ENCODE peak calls at places on chromosomes 13 and 19, in six cellular contexts. One of them, this sample, is unnamed. For H3K4me1 and H3K36me3, the result is how much of the 10 kb centered on the place peaks cover.

GRCh38 chr13:54185101-54185500 is 1156.5 kb downstream of the OLFM4 start:
- DNase-seq in fibroblast of lung: no peak
- DNase-seq in PC-3: no peak
- DNase-seq in OCI-LY7: no peak
- DNase-seq in thoracic aorta: no peak
- DNase-seq in uterus: no peak
- DNase-seq in this sample: no peak

GRCh38 chr19:3868770-3869456 is at the start of gene ZFR2:
- DNase-seq in fibroblast of lung: no peak
- DNase-seq in PC-3: no peak
- DNase-seq in OCI-LY7: peak
- DNase-seq in thoracic aorta: no peak
- DNase-seq in uterus: no peak
- DNase-seq in this sample: no peak

GRCh38 chr13:49954674-49955455 is 18.7 kb upstream of the SPRYD7 start:
- DNase-seq in fibroblast of lung: no peak
- DNase-seq in PC-3: no peak
- DNase-seq in OCI-LY7: no peak
- DNase-seq in thoracic aorta: no peak
- DNase-seq in uterus: no peak
- DNase-seq in this sample: no peak

GRCh38 chr13:27295660-27296059 is 25.0 kb downstream of the RASL11A start:
- DNase-seq in fibroblast of lung: no peak
- DNase-seq in PC-3: no peak
- DNase-seq in OCI-LY7: no peak
- DNase-seq in thoracic aorta: no peak
- DNase-seq in uterus: no peak
- DNase-seq in this sample: no peak

GRCh38 chr19:44824758-44825157 is 15.9 kb downstream of the BCAM start:
- DNase-seq in fibroblast of lung: no peak
- DNase-seq in PC-3: peak
- DNase-seq in OCI-LY7: no peak
- DNase-seq in thoracic aorta: no peak
- DNase-seq in uterus: no peak
- DNase-seq in this sample: no peak

GRCh38 chr13:38417727-38418126 is 68.1 kb downstream of the UFM1 start:
- DNase-seq in fibroblast of lung: no peak
- DNase-seq in PC-3: peak
- DNase-seq in OCI-LY7: peak
- DNase-seq in thoracic aorta: no peak
- DNase-seq in uterus: no peak
- DNase-seq in this sample: no peak

GRCh38 chr13:50969691-50970090 is 60.1 kb downstream of the RNASEH2B start:
- DNase-seq in fibroblast of lung: peak
- DNase-seq in PC-3: no peak
- DNase-seq in OCI-LY7: no peak
- DNase-seq in thoracic aorta: no peak
- DNase-seq in uterus: no peak
- DNase-seq in this sample: no peak

GRCh38 chr19:46303702-46304397 is 7.0 kb downstream of the HIF3A start:
- DNase-seq in fibroblast of lung: no peak
- DNase-seq in PC-3: no peak
- DNase-seq in OCI-LY7: no peak
- DNase-seq in thoracic aorta: no peak
- DNase-seq in uterus: peak
- DNase-seq in this sample: peak

GRCh38 chr13:30422056-30422914 is at the start of gene UBE2L5:
- DNase-seq in fibroblast of lung: peak
- DNase-seq in PC-3: peak
- DNase-seq in OCI-LY7: peak
- DNase-seq in thoracic aorta: no peak
- DNase-seq in uterus: peak
- DNase-seq in this sample: peak

GRCh38 chr13:48311223-48311622 is 7.7 kb downstream of the RB1 start:
- DNase-seq in fibroblast of lung: no peak
- DNase-seq in PC-3: no peak
- DNase-seq in OCI-LY7: no peak
- DNase-seq in thoracic aorta: no peak
- DNase-seq in uterus: no peak
- DNase-seq in this sample: no peak

GRCh38 chr19:15252398-15253018 is 20.3 kb upstream of the EPHX3 start:
- DNase-seq in fibroblast of lung: peak
- DNase-seq in PC-3: no peak
- DNase-seq in OCI-LY7: no peak
- DNase-seq in thoracic aorta: no peak
- DNase-seq in uterus: no peak
- DNase-seq in this sample: no peak

GRCh38 chr19:45451181-45451849 is 16.5 kb upstream of the FOSB start:
- DNase-seq in fibroblast of lung: peak
- DNase-seq in PC-3: peak
- DNase-seq in OCI-LY7: peak
- DNase-seq in thoracic aorta: no peak
- DNase-seq in uterus: peak
- DNase-seq in this sample: no peak

GRCh38 chr19:3697094-3697493 is 3.2 kb downstream of the PIP5K1C start:
- DNase-seq in fibroblast of lung: no peak
- DNase-seq in PC-3: no peak
- DNase-seq in OCI-LY7: no peak
- DNase-seq in thoracic aorta: no peak
- DNase-seq in uterus: no peak
- DNase-seq in this sample: no peak

GRCh38 chr13:75364131-75364713 is 117.7 kb downstream of the TBC1D4 start:
- DNase-seq in fibroblast of lung: no peak
- DNase-seq in PC-3: peak
- DNase-seq in OCI-LY7: no peak
- DNase-seq in thoracic aorta: no peak
- DNase-seq in uterus: no peak
- DNase-seq in this sample: no peak

GRCh38 chr19:39410620-39411005 is 1.9 kb upstream of the PLEKHG2 start:
- DNase-seq in fibroblast of lung: no peak
- DNase-seq in PC-3: no peak
- DNase-seq in OCI-LY7: no peak
- DNase-seq in thoracic aorta: no peak
- DNase-seq in uterus: peak
- DNase-seq in this sample: no peak

GRCh38 chr19:39408392-39409206 is 2.0 kb downstream of the ZFP36 start:
- DNase-seq in fibroblast of lung: peak
- DNase-seq in PC-3: peak
- DNase-seq in OCI-LY7: no peak
- DNase-seq in thoracic aorta: no peak
- DNase-seq in uterus: peak
- DNase-seq in this sample: peak

GRCh38 chr19:39409207-39409885 is 2.7 kb downstream of the ZFP36 start:
- DNase-seq in fibroblast of lung: peak
- DNase-seq in PC-3: peak
- DNase-seq in OCI-LY7: peak
- DNase-seq in thoracic aorta: peak
- DNase-seq in uterus: peak
- DNase-seq in this sample: peak

GRCh38 chr19:39411006-39411831 is 1.2 kb upstream of the PLEKHG2 start:
- DNase-seq in fibroblast of lung: peak
- DNase-seq in PC-3: no peak
- DNase-seq in OCI-LY7: no peak
- DNase-seq in thoracic aorta: no peak
- DNase-seq in uterus: peak
- DNase-seq in this sample: no peak

DNA sequence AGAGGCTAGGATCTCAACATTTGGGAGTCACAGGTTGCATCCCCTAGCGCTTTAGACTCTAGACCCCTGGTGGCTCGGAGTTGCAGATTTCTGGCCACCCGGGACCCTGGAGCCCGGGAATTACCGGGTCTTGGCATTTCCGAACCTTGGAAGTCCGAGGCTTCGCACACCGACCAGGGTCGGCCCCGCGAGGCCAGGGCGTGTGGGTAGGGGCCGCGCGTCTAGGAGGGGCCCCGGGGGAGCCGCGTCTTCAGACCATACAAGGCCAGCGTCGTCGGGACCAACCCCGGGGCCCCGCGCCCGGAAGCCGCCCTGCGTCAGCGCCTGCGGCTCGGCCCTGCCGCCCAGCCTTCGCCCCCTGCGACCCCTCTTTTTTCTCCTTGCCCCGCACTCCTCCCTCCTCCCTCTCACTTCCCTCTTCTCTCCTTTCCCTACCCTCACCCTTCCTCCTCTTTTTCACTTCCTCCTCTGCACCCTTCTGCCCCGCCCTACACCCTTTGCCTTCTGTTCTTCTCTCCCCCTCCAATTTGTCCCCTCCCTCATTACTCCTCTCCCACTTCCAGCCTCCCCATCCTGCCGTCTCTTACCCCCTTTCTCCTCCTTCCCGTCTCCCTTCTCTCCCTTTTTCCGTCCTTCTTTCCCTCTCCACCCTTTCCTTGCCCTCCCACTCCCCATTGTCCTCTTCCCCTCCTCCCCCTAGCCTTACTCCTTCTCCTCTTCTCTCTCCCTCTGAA is 2.4 kb upstream of the PLEKHG2 start:
- DNase-seq in fibroblast of lung: peak
- DNase-seq in PC-3: no peak
- DNase-seq in OCI-LY7: peak
- DNase-seq in thoracic aorta: no peak
- DNase-seq in uterus: peak
- DNase-seq in this sample: peak
- H3K4me1 ChIP-seq in fibroblast of lung: under half
- H3K4me1 ChIP-seq in PC-3: under half
- H3K4me1 ChIP-seq in OCI-LY7: under half
- H3K4me1 ChIP-seq in thoracic aorta: under half
- H3K4me1 ChIP-seq in uterus: under half
- H3K4me1 ChIP-seq in this sample: half or more

GRCh38 chr19:43551399-43552197 is 18.6 kb downstream of the ZNF575 start:
- DNase-seq in fibroblast of lung: no peak
- DNase-seq in PC-3: no peak
- DNase-seq in OCI-LY7: no peak
- DNase-seq in thoracic aorta: no peak
- DNase-seq in uterus: no peak
- DNase-seq in this sample: no peak
- H3K36me3 ChIP-seq in fibroblast of lung: under half
- H3K36me3 ChIP-seq in PC-3: under half
- H3K36me3 ChIP-seq in OCI-LY7: half or more
- H3K36me3 ChIP-seq in thoracic aorta: under half
- H3K36me3 ChIP-seq in uterus: under half
- H3K36me3 ChIP-seq in this sample: under half

GRCh38 chr13:33435207-33435606 is 149.7 kb upstream of the STARD13 start:
- DNase-seq in fibroblast of lung: no peak
- DNase-seq in PC-3: no peak
- DNase-seq in OCI-LY7: no peak
- DNase-seq in thoracic aorta: no peak
- DNase-seq in uterus: no peak
- DNase-seq in this sample: no peak

GRCh38 chr13:33446821-33447481 is 161.4 kb upstream of the STARD13 start:
- DNase-seq in fibroblast of lung: no peak
- DNase-seq in PC-3: peak
- DNase-seq in OCI-LY7: no peak
- DNase-seq in thoracic aorta: no peak
- DNase-seq in uterus: no peak
- DNase-seq in this sample: no peak

GRCh38 chr13:33445476-33445875 is 159.9 kb upstream of the STARD13 start:
- DNase-seq in fibroblast of lung: no peak
- DNase-seq in PC-3: peak
- DNase-seq in OCI-LY7: no peak
- DNase-seq in thoracic aorta: no peak
- DNase-seq in uterus: no peak
- DNase-seq in this sample: no peak

GRCh38 chr13:33445024-33445423 is 159.5 kb upstream of the STARD13 start:
- DNase-seq in fibroblast of lung: no peak
- DNase-seq in PC-3: peak
- DNase-seq in OCI-LY7: no peak
- DNase-seq in thoracic aorta: no peak
- DNase-seq in uterus: no peak
- DNase-seq in this sample: no peak

DNA sequence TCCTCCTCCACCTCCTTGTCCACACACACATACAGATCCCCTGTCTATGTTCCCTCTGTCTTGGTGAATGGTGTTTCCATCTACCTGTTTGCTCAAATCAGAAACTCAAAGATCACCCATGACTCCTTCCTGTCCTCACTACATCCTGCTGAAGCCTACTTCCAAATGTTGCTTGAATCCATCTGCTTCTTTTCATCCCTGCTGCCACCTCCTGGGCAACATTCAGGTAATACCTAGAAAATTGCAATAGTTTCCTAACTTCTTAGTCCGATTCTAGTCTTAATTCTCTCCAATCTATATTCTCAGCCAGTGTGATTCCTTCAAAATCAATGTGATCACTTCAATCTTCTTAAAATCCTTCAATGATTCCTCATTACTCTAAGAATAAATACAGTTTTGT is 155.5 kb upstream of the STARD13 start:
- DNase-seq in fibroblast of lung: peak
- DNase-seq in PC-3: peak
- DNase-seq in OCI-LY7: no peak
- DNase-seq in thoracic aorta: no peak
- DNase-seq in uterus: no peak
- DNase-seq in this sample: no peak
- TF ChIP-seq CTCF in fibroblast of lung: peak
- TF ChIP-seq CTCF in PC-3: peak
- TF ChIP-seq CTCF in OCI-LY7: peak
- TF ChIP-seq CTCF in thoracic aorta: no peak
- TF ChIP-seq CTCF in uterus: no peak
- TF ChIP-seq CTCF in this sample: no peak

GRCh38 chr13:59842507-59842906 is 321.2 kb downstream of the DIAPH3 start:
- DNase-seq in fibroblast of lung: no peak
- DNase-seq in PC-3: peak
- DNase-seq in OCI-LY7: no peak
- DNase-seq in thoracic aorta: no peak
- DNase-seq in uterus: no peak
- DNase-seq in this sample: no peak

GRCh38 chr13:59843040-59843439 is 320.7 kb downstream of the DIAPH3 start:
- DNase-seq in fibroblast of lung: no peak
- DNase-seq in PC-3: peak
- DNase-seq in OCI-LY7: no peak
- DNase-seq in thoracic aorta: no peak
- DNase-seq in uterus: no peak
- DNase-seq in this sample: no peak

GRCh38 chr13:59834801-59835200 is 328.9 kb downstream of the DIAPH3 start:
- DNase-seq in fibroblast of lung: peak
- DNase-seq in PC-3: no peak
- DNase-seq in OCI-LY7: no peak
- DNase-seq in thoracic aorta: no peak
- DNase-seq in uterus: no peak
- DNase-seq in this sample: no peak

GRCh38 chr13:59835569-59835968 is 328.2 kb downstream of the DIAPH3 start:
- DNase-seq in fibroblast of lung: no peak
- DNase-seq in PC-3: no peak
- DNase-seq in OCI-LY7: no peak
- DNase-seq in thoracic aorta: no peak
- DNase-seq in uterus: no peak
- DNase-seq in this sample: no peak

GRCh38 chr13:59837101-59837500 is 326.6 kb downstream of the DIAPH3 start:
- DNase-seq in fibroblast of lung: no peak
- DNase-seq in PC-3: peak
- DNase-seq in OCI-LY7: no peak
- DNase-seq in thoracic aorta: no peak
- DNase-seq in uterus: no peak
- DNase-seq in this sample: no peak
- H3K4me1 ChIP-seq in fibroblast of lung: under half
- H3K4me1 ChIP-seq in PC-3: under half
- H3K4me1 ChIP-seq in OCI-LY7: under half
- H3K4me1 ChIP-seq in thoracic aorta: under half
- H3K4me1 ChIP-seq in uterus: under half
- H3K4me1 ChIP-seq in this sample: under half

GRCh38 chr19:42226886-42227285 is 6.8 kb downstream of the ZNF526 start:
- DNase-seq in fibroblast of lung: no peak
- DNase-seq in PC-3: no peak
- DNase-seq in OCI-LY7: no peak
- DNase-seq in thoracic aorta: no peak
- DNase-seq in uterus: no peak
- DNase-seq in this sample: no peak
- H3K36me3 ChIP-seq in fibroblast of lung: under half
- H3K36me3 ChIP-seq in PC-3: under half
- H3K36me3 ChIP-seq in OCI-LY7: half or more
- H3K36me3 ChIP-seq in thoracic aorta: half or more
- H3K36me3 ChIP-seq in uterus: under half
- H3K36me3 ChIP-seq in this sample: half or more